ENCODE peak calls at places on chromosomes 4 and X, in four cellular contexts. B is epithelial cell of esophagus, T is neural progenitor cell, I is neural crest cell. J is an unnamed sample.

GRCh38 chrX:107429090-107429489 is 20.4 kb upstream of the FRMPD3 start:
- DNase-seq in I (no peak), B (peak; percentile 35), T (peak; percentile 13), J (peak; percentile 62)

GRCh38 chrX:146881521-146881920 is 67.0 kb upstream of the CXorf51A start:
- DNase-seq in I (no peak), B (no peak), T (no peak), J (no peak)

GRCh38 chr4:169201144-169202124 is 69.3 kb downstream of the SH3RF1 start:
- DNase-seq in T (no peak), B (no peak), I (no peak), J (no peak)

GRCh38 chrX:13903405-13903804 is 86.5 kb upstream of the GPM6B start:
- DNase-seq in I (no peak), B (peak; percentile 79), T (no peak), J (peak; percentile 79)

GRCh38 chrX:119427024-119427794 is 28.1 kb downstream of the SLC25A43 start:
- DNase-seq in B (no peak), I (no peak), T (peak; percentile 58), J (peak; percentile 53)

GRCh38 chr4:79178770-79179169 is 147.1 kb downstream of the NAA11 start:
- DNase-seq in T (no peak), I (no peak), B (no peak), J (peak; percentile 8)

GRCh38 chr4:111628437-111628836 is 516.8 kb upstream of the FAM241A start:
- DNase-seq in T (no peak), B (no peak), I (no peak), J (no peak)

GRCh38 chr4:2378408-2378807 is 40.0 kb downstream of the ZFYVE28 start:
- DNase-seq in T (no peak), I (no peak), B (no peak), J (no peak)

GRCh38 chr4:185004562-185005208 is 13.6 kb upstream of the HELT start:
- DNase-seq in I (no peak), B (no peak), T (peak; percentile 69), J (no peak)

GRCh38 chrX:14616876-14617275 is 87.5 kb downstream of the GLRA2 start:
- DNase-seq in I (no peak), B (no peak), T (no peak), J (no peak)

GRCh38 chrX:332916-333610 is 14.5 kb upstream of the GTPBP6 start:
- DNase-seq in I (no peak), B (no peak), T (no peak), J (no peak)

GRCh38 chr4:26496207-26496783 is 6.0 kb upstream of the CCKAR start:
- DNase-seq in I (no peak), B (no peak), T (no peak), J (no peak)

GRCh38 chr4:157521916-157522315 is 301.4 kb downstream of the GRIA2 start:
- DNase-seq in T (no peak), I (no peak), B (peak; percentile 13), J (peak; percentile 18)

GRCh38 chr4:82515705-82516104 is 46.1 kb downstream of the TMEM150C start:
- DNase-seq in B (peak; percentile 28), I (no peak), T (no peak), J (peak; percentile 90)

GRCh38 chrX:154458116-154458953 is at the start of gene PLXNA3:
- DNase-seq in T (peak; percentile 74), I (peak; percentile 56), B (peak; percentile 45), J (peak; percentile 28)

GRCh38 chr4:92303621-92304027 is at the start of gene GRID2:
- DNase-seq in B (peak; percentile 33), T (peak; percentile 75), I (peak; percentile 36), J (peak; percentile 36)

GRCh38 chr4:92304073-92304472 is 307 bp downstream of the GRID2 start:
- DNase-seq in T (peak; percentile 30), I (no peak), B (no peak), J (no peak)

GRCh38 chr4:92304636-92305035 is 870 bp downstream of the GRID2 start:
- DNase-seq in T (peak; percentile 43), I (peak; percentile 10), B (peak; percentile 1), J (no peak)

DNA sequence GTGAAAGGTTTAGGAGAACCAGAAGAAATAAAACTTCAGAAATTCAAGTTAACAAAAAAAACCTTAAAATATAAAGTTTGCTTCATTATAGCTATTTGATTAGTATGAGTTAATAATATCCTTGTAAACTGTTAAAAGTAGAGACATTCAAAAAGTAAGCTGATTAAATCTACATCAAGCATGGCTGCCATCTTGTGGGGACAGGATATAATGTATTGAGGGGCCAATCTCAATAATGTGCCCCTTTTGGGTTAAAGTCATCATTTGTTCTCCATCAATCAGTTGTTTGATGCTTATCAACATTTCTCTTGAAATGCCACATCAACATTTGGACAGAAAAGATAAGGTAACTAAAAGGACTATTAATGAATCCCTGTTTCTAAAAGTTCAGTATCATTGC is 4.6 kb upstream of the GRID2 start:
- DNase-seq in I (no peak), B (peak; percentile 18), T (no peak), J (peak; percentile 45)
- TF ChIP-seq CTCF in I (peak; percentile 38), B (peak; percentile 39), T (peak; percentile 40), J (peak; percentile 51)

GRCh38 chrX:26918633-26919032 is 544.5 kb downstream of the PPP4R3C start:
- DNase-seq in B (peak; percentile 39), I (no peak), T (peak; percentile 56), J (peak; percentile 33)
- TF ChIP-seq CTCF in B (peak; percentile 21), I (peak; percentile 42), T (peak; percentile 55), J (peak; percentile 14)

DNA sequence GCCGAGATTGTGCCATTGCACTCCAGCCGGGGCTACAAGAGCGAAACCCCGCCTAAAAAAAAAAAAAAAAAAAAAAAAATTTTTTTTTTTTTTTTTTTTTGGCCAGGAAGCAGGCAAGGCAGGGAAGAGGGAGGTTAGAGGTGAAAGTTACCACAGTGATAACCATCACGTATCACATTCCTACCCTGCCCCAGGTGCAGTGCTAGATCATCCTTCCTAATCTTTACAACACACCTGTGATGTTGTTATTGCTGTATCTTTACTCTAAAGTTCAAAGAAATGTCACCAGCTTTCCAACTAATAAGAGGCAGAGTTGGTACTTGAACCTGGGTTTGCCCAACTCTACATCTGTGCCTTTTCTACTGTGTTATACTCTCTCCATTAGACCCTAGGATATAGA is 7.2 kb upstream of the LIMCH1 start:
- DNase-seq in B (no peak), I (no peak), T (no peak), J (no peak)
- TF ChIP-seq CTCF in B (no peak), I (no peak), T (no peak), J (no peak)

GRCh38 chr4:100906973-100907372 is 389.2 kb upstream of the EMCN start:
- DNase-seq in I (no peak), B (no peak), T (no peak), J (no peak)

GRCh38 chr4:100913685-100914084 is 395.9 kb upstream of the EMCN start:
- DNase-seq in I (no peak), T (peak; percentile 14), B (no peak), J (no peak)

GRCh38 chr4:100908540-100908939 is 390.7 kb upstream of the EMCN start:
- DNase-seq in T (no peak), B (no peak), I (no peak), J (no peak)

DNA sequence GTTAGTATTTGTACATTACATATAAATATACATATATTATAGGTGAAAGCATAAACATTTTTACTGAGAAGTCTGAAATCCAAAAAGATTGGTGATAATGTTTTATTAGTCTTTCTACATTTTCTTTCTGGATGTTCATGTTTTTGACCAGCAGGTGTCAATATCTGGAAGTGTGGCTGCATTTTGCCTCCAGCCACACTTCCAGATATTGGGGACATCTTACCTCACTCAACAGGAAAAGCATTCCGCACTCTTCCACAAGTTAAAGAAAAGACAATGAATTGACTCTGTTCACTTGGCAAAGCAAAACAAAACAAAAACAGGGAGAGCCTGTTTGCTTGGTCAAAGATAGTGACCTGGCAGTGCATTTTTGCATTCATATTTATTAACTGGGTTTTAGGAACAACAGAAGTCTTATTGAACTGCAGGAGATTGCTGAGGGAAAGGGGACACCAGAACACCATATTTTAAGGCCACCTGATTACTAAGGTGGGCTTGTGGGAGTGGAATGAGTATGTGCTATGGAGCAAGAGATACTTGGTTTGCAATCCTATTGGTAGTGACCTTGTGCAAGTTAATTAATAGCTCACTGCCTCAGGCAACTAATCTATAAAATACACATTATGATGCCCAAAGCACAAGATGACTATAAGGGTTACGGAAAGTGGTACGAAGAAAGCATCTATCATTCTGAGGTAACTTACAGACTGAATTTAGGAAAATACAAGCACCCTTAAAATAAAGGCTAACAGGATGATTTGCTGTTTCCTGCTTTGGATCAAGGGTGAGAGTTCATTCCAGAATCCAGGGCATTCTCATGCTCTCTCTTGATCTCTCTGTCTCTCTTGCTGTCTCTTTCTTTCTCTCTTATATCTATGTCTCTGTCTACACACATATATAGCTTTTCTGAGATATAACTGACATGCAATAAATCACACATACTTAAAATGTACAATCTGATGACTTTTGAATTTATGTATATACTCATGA is 389.9 kb upstream of the EMCN start:
- DNase-seq in B (peak; percentile 50), T (no peak), I (no peak), J (peak; percentile 31)
- TF ChIP-seq CTCF in B (peak; percentile 42), T (peak; percentile 38), I (peak; percentile 60), J (peak; percentile 39)

GRCh38 chr4:163991268-163991667 is 496.8 kb downstream of the TMA16 start:
- DNase-seq in T (no peak), B (peak; percentile 51), I (no peak), J (peak; percentile 36)
- TF ChIP-seq CTCF in T (no peak), B (no peak), I (no peak), J (no peak)

GRCh38 chrX:123976671-123977316 is 15.3 kb downstream of the STAG2 start:
- DNase-seq in B (peak; percentile 47), I (no peak), T (no peak), J (peak; percentile 60)
- TF ChIP-seq CTCF in B (peak; percentile 24), I (peak; percentile 48), T (peak; percentile 17), J (peak; percentile 35)

J was measured in MCF 10A.